ENCODE peak calls at places on chromosome 14, in four cellular contexts. P, W, T and X are unnamed samples.

GRCh38 chr14:101019974-101020710 is 116.6 kb upstream of the RTL1 start:
- DNase-seq in P (no peak), W (no peak), T (no peak), X (no peak)

GRCh38 chr14:103546651-103547454 is 15.6 kb downstream of the BAG5 start:
- DNase-seq in P (peak), W (peak), T (no peak), X (peak)

GRCh38 chr14:90551070-90551704 is 154.4 kb downstream of the CALM1 start:
- DNase-seq in P (peak), W (no peak), T (no peak), X (no peak)

GRCh38 chr14:67650694-67651093 is 23.7 kb downstream of the VTI1B start:
- DNase-seq in P (peak), W (no peak), T (no peak), X (no peak)

GRCh38 chr14:70181276-70181675 is 7.5 kb downstream of the SLC8A3 start:
- DNase-seq in P (no peak), W (no peak), T (no peak), X (no peak)

GRCh38 chr14:85572021-85572420 is 42.1 kb downstream of the FLRT2 start:
- DNase-seq in P (no peak), W (no peak), T (no peak), X (no peak)

GRCh38 chr14:49586673-49587460 is 687 bp upstream of the RPS29 start:
- DNase-seq in P (peak), W (peak), T (no peak), X (peak)

GRCh38 chr14:89635615-89636014 is 218.6 kb upstream of the FOXN3 start:
- DNase-seq in P (peak), W (no peak), T (no peak), X (no peak)

GRCh38 chr14:61460853-61461611 is 139.7 kb downstream of the PRKCH start:
- DNase-seq in P (no peak), W (no peak), T (no peak), X (no peak)

GRCh38 chr14:77238356-77238755 is 32.6 kb downstream of the NGB start:
- DNase-seq in P (no peak), W (no peak), T (no peak), X (no peak)

GRCh38 chr14:78959674-78960264 is 789.6 kb downstream of the NRXN3 start:
- DNase-seq in P (peak), W (peak), T (no peak), X (peak)

GRCh38 chr14:50399251-50400032 is 2.8 kb upstream of the CDKL1 start:
- DNase-seq in P (peak), W (no peak), T (no peak), X (no peak)

GRCh38 chr14:95236221-95236620 is 78.9 kb upstream of the DICER1 start:
- DNase-seq in P (no peak), W (no peak), T (no peak), X (no peak)

GRCh38 chr14:22848391-22849164 is 12.2 kb downstream of the MMP14 start:
- DNase-seq in P (peak), W (no peak), T (no peak), X (peak)

GRCh38 chr14:61334197-61334701 is 12.9 kb downstream of the PRKCH start:
- DNase-seq in P (no peak), W (no peak), T (no peak), X (no peak)

GRCh38 chr14:28756896-28757570 is 9.6 kb upstream of the FOXG1 start:
- DNase-seq in P (peak), W (no peak), T (no peak), X (no peak)

GRCh38 chr14:74459289-74459946 is 33.4 kb upstream of the SYNDIG1L start:
- DNase-seq in P (peak), W (no peak), T (no peak), X (peak)

GRCh38 chr14:67571275-67571990 is 28.6 kb downstream of the PIGH start:
- DNase-seq in P (peak), W (peak), T (no peak), X (peak)

GRCh38 chr14:39491134-39491541 is 58.9 kb upstream of the FBXO33 start:
- DNase-seq in P (peak), W (no peak), T (no peak), X (peak)

GRCh38 chr14:103103461-103104388 is 9.2 kb downstream of the EXOC3L4 start:
- DNase-seq in P (peak), W (no peak), T (no peak), X (no peak)

GRCh38 chr14:93496856-93497255 is 66.1 kb downstream of the UNC79 start:
- DNase-seq in P (no peak), W (no peak), T (no peak), X (no peak)

GRCh38 chr14:51525705-51526104 is 126.0 kb upstream of the FRMD6 start:
- DNase-seq in P (no peak), W (no peak), T (no peak), X (no peak)
- TF ChIP-seq CTCF in P (no peak), W (no peak), T (no peak), X (no peak)

GRCh38 chr14:37197421-37198272 is at the start of gene MIPOL1:
- DNase-seq in P (peak), W (no peak), T (peak), X (no peak)
- TF ChIP-seq CTCF in P (peak), W (no peak), T (peak), X (no peak)

DNA sequence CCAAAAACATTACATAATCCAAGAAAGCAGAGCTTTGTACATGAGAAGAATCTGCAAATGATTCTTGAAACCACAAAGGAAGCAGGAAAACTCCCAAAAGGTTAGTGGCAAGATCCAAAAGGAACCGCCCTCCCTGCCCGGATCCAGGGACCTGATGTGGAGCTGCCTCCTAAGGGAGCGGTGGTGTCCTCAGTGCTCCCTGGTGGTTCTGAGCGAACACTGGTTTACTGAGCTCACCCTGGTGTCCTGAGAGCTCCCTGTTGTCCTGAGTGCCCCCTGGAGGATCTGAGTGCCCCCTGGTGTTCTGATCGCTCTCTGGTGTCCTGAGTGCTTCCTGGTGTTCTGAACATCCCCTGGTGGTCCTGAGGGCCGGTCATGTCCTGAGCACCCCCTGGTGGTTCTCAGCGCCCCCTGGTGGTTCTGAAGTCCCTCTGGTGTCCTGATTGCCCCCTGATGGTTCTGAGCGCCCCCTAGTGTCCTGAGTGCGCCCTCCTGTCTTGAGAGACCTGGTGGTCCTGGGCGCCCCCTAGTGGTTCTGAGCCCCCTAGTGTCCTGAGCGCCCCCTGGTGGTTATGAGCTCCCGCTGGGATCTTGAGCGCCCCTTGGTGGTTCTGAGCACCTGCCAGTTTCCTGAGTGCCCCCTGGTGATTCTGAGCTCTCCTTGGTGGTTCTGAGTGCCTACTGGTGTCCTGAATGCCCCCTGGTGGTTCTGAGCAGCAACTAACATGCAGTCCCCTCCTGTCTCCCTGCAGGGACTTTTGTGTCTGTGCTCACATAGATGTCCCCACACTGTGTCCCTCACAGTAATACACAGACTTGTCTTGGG is 891.1 kb downstream of the TMEM121 start:
- DNase-seq in P (no peak), W (peak), T (no peak), X (peak)
- TF ChIP-seq CTCF in P (no peak), W (peak), T (peak), X (peak)

DNA sequence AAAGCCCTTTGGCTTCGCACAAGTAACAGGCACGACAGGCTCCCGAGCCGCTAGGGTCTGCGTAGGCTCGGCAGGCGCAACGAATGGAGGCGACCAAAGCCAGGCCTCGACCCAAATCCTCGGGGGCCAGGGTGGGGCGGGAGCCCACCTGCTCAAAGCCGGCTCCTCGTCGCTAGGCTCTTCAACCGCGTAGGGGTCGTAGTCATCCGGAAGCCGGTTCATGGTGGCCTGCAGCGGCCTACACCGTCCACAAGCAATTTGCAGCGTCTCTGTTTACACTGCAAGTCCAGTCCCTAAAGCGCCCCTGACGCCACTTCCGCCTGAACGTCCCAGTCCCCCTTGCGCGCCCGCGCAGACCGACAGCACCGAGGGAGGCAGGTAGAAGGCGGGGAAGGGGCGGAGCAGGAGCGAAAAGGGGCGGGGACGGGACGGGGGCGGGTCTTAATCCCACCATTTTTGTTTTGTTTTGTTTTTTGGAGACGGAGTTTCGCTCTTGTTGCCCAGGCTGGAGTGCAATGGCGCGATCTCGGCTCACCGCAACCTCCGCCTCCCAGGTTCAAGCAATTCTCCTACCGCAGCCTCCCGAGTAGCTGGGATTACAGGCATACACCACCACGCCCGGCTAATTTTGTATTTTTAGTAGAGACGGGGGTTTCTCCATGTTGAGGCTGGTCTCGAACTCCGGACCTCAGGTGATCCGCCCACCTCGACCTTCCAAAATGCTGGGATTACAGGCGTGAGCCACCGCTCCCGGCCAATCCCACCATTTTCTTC is at the start of gene EAPP:
- DNase-seq in P (peak), W (peak), T (peak), X (peak)
- TF ChIP-seq CTCF in P (no peak), W (no peak), T (no peak), X (no peak)

GRCh38 chr14:66121859-66122258 is 364.3 kb upstream of the CCDC196 start:
- DNase-seq in P (no peak), W (no peak), T (no peak), X (no peak)
- TF ChIP-seq CTCF in P (no peak), W (no peak), T (no peak), X (no peak)

GRCh38 chr14:63045612-63046320 is 508 bp upstream of the KCNH5 start:
- DNase-seq in P (peak), W (no peak), T (no peak), X (no peak)
- TF ChIP-seq CTCF in P (no peak), W (no peak), T (no peak), X (no peak)

GRCh38 chr14:99475179-99475578 is 5.5 kb downstream of the SETD3 start:
- DNase-seq in P (peak), W (no peak), T (no peak), X (no peak)
- TF ChIP-seq CTCF in P (peak), W (no peak), T (no peak), X (no peak)